ENCODE peak calls at places on chromosomes 4 and X, in four cellular contexts. E is mesenchymal stem cell, W is neuronal stem cell, D is IMR-90. C is an unnamed sample.
A peak's percentile ranks its signal among the peaks of the same experiment; 100 is the strongest.

GRCh38 chr4:74311696-74312313 is 3.5 kb downstream of the EPGN start:
- DNase-seq in W (peak; percentile 23), D (peak; percentile 62), E (peak; percentile 74), C (no peak)

GRCh38 chr4:117983541-117984451 is 50.5 kb upstream of the NDST3 start:
- DNase-seq in E (peak; percentile 84), W (no peak), D (peak; percentile 0), C (no peak)

GRCh38 chrX:118594697-118595420 is 99.2 kb downstream of the DOCK11 start:
- DNase-seq in E (no peak), W (no peak), D (no peak), C (no peak)

GRCh38 chr4:169791527-169792156 is 33.9 kb upstream of the HPF1 start:
- DNase-seq in E (peak; percentile 75), W (peak; percentile 46), D (peak; percentile 55), C (peak; percentile 66)

GRCh38 chr4:154642361-154642760 is 29.9 kb upstream of the FGG start:
- DNase-seq in E (no peak), D (no peak), W (no peak), C (no peak)

GRCh38 chr4:135838889-135839288 is 1637.3 kb upstream of the PABPC4L start:
- DNase-seq in W (peak; percentile 8), D (peak; percentile 2), E (peak; percentile 80), C (peak; percentile 55)

GRCh38 chr4:7775396-7775795 is 164.3 kb downstream of the AFAP1 start:
- DNase-seq in W (no peak), D (no peak), E (no peak), C (no peak)

GRCh38 chr4:153067376-153067775 is 131.3 kb downstream of the FHDC1 start:
- DNase-seq in D (peak; percentile 45), W (no peak), E (peak; percentile 78), C (no peak)

GRCh38 chrX:27893211-27893610 is 85.4 kb downstream of the MAGEB10 start:
- DNase-seq in W (no peak), E (no peak), D (no peak), C (no peak)

GRCh38 chrX:133698298-133698697 is 283.0 kb upstream of the GPC4 start:
- DNase-seq in E (peak; percentile 14), D (peak; percentile 28), W (no peak), C (no peak)

GRCh38 chr4:96103086-96103485 is 263.2 kb downstream of the PDHA2 start:
- DNase-seq in W (no peak), E (peak; percentile 6), D (no peak), C (no peak)

GRCh38 chrX:21770631-21771321 is 12.9 kb upstream of the SMPX start:
- DNase-seq in W (no peak), E (no peak), D (no peak), C (peak; percentile 49)

GRCh38 chr4:106803107-106803506 is 233.0 kb downstream of the DKK2 start:
- DNase-seq in D (no peak), W (no peak), E (no peak), C (no peak)

GRCh38 chr4:111662496-111662895 is 482.8 kb upstream of the FAM241A start:
- DNase-seq in D (no peak), W (no peak), E (no peak), C (no peak)

GRCh38 chrX:109300415-109300814 is 181.5 kb downstream of the GUCY2F start:
- DNase-seq in W (no peak), E (no peak), D (no peak), C (no peak)

GRCh38 chr4:188032170-188032569 is 36.6 kb downstream of the ZFP42 start:
- DNase-seq in W (peak; percentile 58), E (no peak), D (no peak), C (peak; percentile 78)

GRCh38 chrX:39946822-39947221 is 150.9 kb downstream of the BCOR start:
- DNase-seq in W (no peak), D (peak; percentile 81), E (peak; percentile 89), C (no peak)

GRCh38 chrX:133053854-133054565 is 42.9 kb downstream of the USP26 start:
- DNase-seq in E (peak; percentile 15), W (no peak), D (no peak), C (no peak)

GRCh38 chr4:145868637-145869409 is 69.8 kb downstream of the ZNF827 start:
- DNase-seq in D (peak; percentile 12), E (no peak), W (no peak), C (no peak)

GRCh38 chr4:104064650-104065577 is 345.1 kb upstream of the TACR3 start:
- DNase-seq in W (peak; percentile 38), D (no peak), E (peak; percentile 64), C (peak; percentile 61)

GRCh38 chrX:148298737-148299136 is 201.7 kb upstream of the AFF2 start:
- DNase-seq in E (no peak), D (no peak), W (no peak), C (no peak)

GRCh38 chr4:85474818-85475630 is at the start of gene ARHGAP24:
- DNase-seq in E (peak; percentile 99), W (peak; percentile 70), D (peak; percentile 83), C (peak; percentile 93)

GRCh38 chr4:127623755-127624087 is 9.0 kb upstream of the INTU start:
- DNase-seq in D (peak; percentile 41), E (peak; percentile 26), W (no peak), C (no peak)

GRCh38 chr4:83490876-83491450 is 6.1 kb upstream of the ABRAXAS1 start:
- DNase-seq in W (no peak), D (peak; percentile 18), E (peak; percentile 53), C (no peak)

GRCh38 chr4:5976921-5977320 is 41.3 kb downstream of the C4orf50 start:
- DNase-seq in E (no peak), D (no peak), W (no peak), C (peak; percentile 19)

GRCh38 chrX:108763559-108763958 is 27.2 kb upstream of the IRS4 start:
- DNase-seq in W (no peak), E (no peak), D (no peak), C (no peak)

GRCh38 chr4:73442275-73442674 is 6.3 kb downstream of the AFP start:
- DNase-seq in W (no peak), D (no peak), E (no peak), C (no peak)

DNA sequence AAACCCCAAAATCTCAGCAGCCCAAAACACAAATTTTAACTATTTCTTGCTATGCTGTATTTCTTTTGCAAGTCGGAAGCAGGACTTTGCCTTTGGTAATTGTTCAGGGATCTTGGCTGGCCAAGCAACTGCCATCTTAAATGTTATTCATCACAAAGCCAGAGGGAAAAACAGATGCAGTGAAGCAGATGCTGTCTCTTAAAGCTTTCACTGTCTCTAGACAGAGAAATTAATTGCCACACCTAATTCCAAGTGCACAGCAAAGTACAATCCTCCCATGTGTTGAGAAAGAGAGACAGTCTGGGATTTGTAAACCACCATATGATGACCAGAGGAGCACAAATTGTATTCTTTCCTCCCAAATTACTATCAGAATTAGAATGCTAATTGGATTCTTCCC is 30.0 kb upstream of the GALNT7 start:
- DNase-seq in D (no peak), W (no peak), E (no peak), C (no peak)
- H3K18ac ChIP-seq in D (no peak overlapping the region), W (no peak overlapping the region), E (no peak overlapping the region), C (no peak overlapping the region)

DNA sequence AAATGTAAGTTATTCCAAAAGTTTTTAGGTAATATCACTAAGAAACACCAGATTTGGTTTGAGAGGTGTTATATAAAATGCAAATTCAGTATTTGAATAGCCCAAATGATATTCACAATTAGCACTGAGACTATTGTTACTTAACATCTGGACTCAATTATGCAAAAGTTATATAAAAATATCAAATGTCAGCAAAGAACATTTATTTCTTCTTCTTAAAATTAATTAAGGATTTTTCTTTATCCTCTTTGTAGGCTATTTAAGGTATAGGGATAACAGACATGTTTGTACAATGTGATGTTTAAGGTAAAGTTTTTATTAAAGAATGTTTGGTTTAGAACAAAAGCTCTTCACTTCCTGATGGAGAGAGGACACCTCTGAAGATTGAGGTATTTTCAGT is 63.3 kb upstream of the GK2 start:
- DNase-seq in W (no peak), E (no peak), D (no peak), C (no peak)
- H2AFZ ChIP-seq in W (no peak overlapping the region), E (no peak overlapping the region), D (no peak overlapping the region), C (no peak overlapping the region)

DNA sequence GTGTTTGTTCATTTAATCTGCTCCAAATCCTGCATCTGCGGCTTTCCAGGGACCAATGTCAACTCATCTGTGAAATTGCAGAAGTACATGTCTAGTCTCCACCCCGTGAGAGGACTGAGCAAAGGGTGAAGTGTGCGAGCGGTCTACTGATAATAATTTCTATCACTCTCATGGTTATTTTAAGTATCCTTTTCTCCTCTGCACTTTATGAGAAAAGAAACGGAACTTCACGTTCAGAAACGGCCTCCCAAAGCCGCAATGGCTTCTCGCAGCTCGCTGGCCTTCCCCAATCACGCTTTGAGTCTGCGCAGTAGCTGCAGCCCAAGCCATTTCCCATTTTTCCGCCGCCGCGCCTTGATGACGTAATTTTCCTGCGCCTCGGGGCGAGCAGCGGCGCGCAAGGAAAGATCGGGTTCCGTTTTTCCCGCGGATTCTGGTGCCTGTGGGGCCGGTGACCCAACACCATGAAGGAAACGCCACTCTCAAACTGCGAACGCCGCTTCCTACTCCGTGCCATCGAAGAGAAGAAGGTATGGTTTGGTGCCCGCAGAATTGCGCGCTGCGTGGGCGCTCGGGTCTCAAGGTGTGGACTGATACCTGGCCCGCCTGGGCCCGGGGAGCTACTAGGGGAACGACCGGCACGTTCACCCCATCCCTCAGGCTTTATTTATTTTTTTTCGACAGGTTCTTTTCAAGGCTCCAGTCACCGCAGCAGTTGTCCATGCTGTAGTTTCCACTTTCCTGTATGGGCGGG is at the start of gene EXOSC9:
- DNase-seq in E (peak; percentile 93), W (peak; percentile 94), D (peak; percentile 94), C (peak; percentile 92)
- H3K23ac ChIP-seq in E (no peak within 1 kb of the TSS), W (no peak within 1 kb of the TSS), D (peak within 1 kb of the TSS; percentile 94), C (no peak within 1 kb of the TSS)

GRCh38 chr4:15001825-15002658 is at the start of gene CPEB2:
- DNase-seq in E (peak; percentile 97), D (peak; percentile 97), W (peak; percentile 93), C (peak; percentile 92)
- H3K18ac ChIP-seq in E (peak within 1 kb of the TSS; percentile 100), D (peak within 1 kb of the TSS; percentile 54), W (peak within 1 kb of the TSS; percentile 95), C (no peak within 1 kb of the TSS)

GRCh38 chr4:1834047-1834769 is 21.7 kb downstream of the LETM1 start:
- DNase-seq in W (no peak), D (no peak), E (no peak), C (no peak)
- H2AFZ ChIP-seq in W (no peak overlapping the region), D (no peak overlapping the region), E (no peak overlapping the region), C (no peak overlapping the region)